ENCODE peak calls at places on chromosomes 4 and X, in eight cellular contexts. T is stomach; Q is stimulated activated CD4-positive, alpha-beta T cell treated with anti-CD3 and anti-CD28 coated beads, Interleukin-1b, Interleukin-23, amount 100 ng/mL, for 48 hours; U is anterior cingulate cortex; I is coronary artery; M is hippocampal formation; W is NCI-H1092; B is stimulated activated naive CD4-positive, alpha-beta T cell. Y is an unnamed sample.

GRCh38 chrX:53440631-53441517 is 6.7 kb upstream of the HSD17B10 start:
- DNase-seq in U (no peak), T (peak; percentile 53), M (no peak), W (peak; percentile 21), B (no peak), Q (peak; percentile 15), I (peak; percentile 83), Y (peak; percentile 47)

GRCh38 chr4:124459922-124460301 is 252.6 kb downstream of the ANKRD50 start:
- DNase-seq in I (no peak), W (no peak), U (no peak), Q (no peak), T (no peak), B (no peak), M (no peak), Y (peak; percentile 1)

GRCh38 chr4:168755643-168756482 is 254.2 kb downstream of the CBR4 start:
- DNase-seq in I (no peak), M (no peak), Q (no peak), T (no peak), U (no peak), W (no peak), B (no peak), Y (peak; percentile 27)

GRCh38 chr4:148651991-148652390 is 209.8 kb upstream of the NR3C2 start:
- DNase-seq in T (no peak), M (no peak), I (no peak), Q (no peak), B (no peak), U (no peak), W (no peak), Y (no peak)

GRCh38 chr4:150619032-150619431 is 37.1 kb downstream of the MAB21L2 start:
- DNase-seq in B (no peak), Q (no peak), I (no peak), M (no peak), U (no peak), T (no peak), W (no peak), Y (no peak)

GRCh38 chrX:82765806-82766205 is 742.3 kb upstream of the POU3F4 start:
- DNase-seq in W (no peak), I (no peak), B (no peak), U (no peak), T (no peak), Q (no peak), M (no peak), Y (peak; percentile 27)

GRCh38 chr4:121599049-121599448 is 97.7 kb downstream of the ANXA5 start:
- DNase-seq in Q (no peak), U (no peak), W (no peak), I (no peak), T (no peak), B (no peak), M (no peak), Y (no peak)

GRCh38 chrX:75603833-75604232 is 81.0 kb upstream of the ZDHHC15 start:
- DNase-seq in I (no peak), M (peak; percentile 50), T (no peak), U (no peak), W (peak; percentile 8), B (no peak), Q (no peak), Y (no peak)

GRCh38 chr4:25585901-25586523 is 69.6 kb upstream of the SLC34A2 start:
- DNase-seq in Q (no peak), U (no peak), M (no peak), T (no peak), B (no peak), I (no peak), W (no peak), Y (no peak)

GRCh38 chr4:145732416-145732815 is 52.5 kb downstream of the C4orf51 start:
- DNase-seq in Q (no peak), M (no peak), I (no peak), W (no peak), T (no peak), B (no peak), U (no peak), Y (no peak)

Y was measured in HCEC 1CT.